ENCODE peak calls at places on chromosomes 3 and 15, in nine cellular contexts. T is adrenal gland, Y is coronary artery, R is fibroblast of villous mesenchyme, X is heart left ventricle, C is upper lobe of left lung, D is psoas muscle, N is HFF-Myc, E is AG10803. O is an unnamed sample.

GRCh38 chr15:79028411-79028964 is 62.1 kb downstream of the RASGRF1 start:
- DNase-seq in T (peak; percentile 46), Y (no peak), R (peak; percentile 33), X (no peak), C (no peak), D (no peak), N (no peak), E (peak; percentile 6), O (peak; percentile 14)

GRCh38 chr15:75904241-75904631 is 558 bp downstream of the FBXO22 start:
- DNase-seq in T (no peak), Y (no peak), R (peak; percentile 52), X (peak; percentile 18), C (peak; percentile 23), D (no peak), N (no peak), E (peak; percentile 40), O (peak; percentile 34)

GRCh38 chr3:138362536-138362935 is 14.2 kb downstream of the MRAS start:
- DNase-seq in T (no peak), Y (no peak), R (no peak), X (no peak), C (no peak), D (no peak), N (no peak), E (no peak), O (no peak)

GRCh38 chr15:44738340-44738984 is 2.1 kb downstream of the TRIM69 start:
- DNase-seq in T (no peak), Y (no peak), R (peak; percentile 77), X (no peak), C (no peak), D (no peak), N (no peak), E (peak; percentile 65), O (peak; percentile 67)

GRCh38 chr3:28994161-28994905 is 286.5 kb upstream of the RBMS3 start:
- DNase-seq in T (no peak), Y (no peak), R (no peak), X (no peak), C (no peak), D (no peak), N (no peak), E (no peak), O (no peak)

GRCh38 chr3:86995537-86995936 is 4.6 kb upstream of the VGLL3 start:
- DNase-seq in T (no peak), Y (no peak), R (peak; percentile 84), X (no peak), C (no peak), D (no peak), N (no peak), E (peak; percentile 94), O (peak; percentile 86)

GRCh38 chr3:49131040-49131439 is 1.8 kb downstream of the LAMB2 start:
- DNase-seq in T (no peak), Y (no peak), R (no peak), X (no peak), C (no peak), D (no peak), N (no peak), E (no peak), O (no peak)

GRCh38 chr15:73950479-73951043 is 24.3 kb downstream of the LOXL1 start:
- DNase-seq in T (no peak), Y (no peak), R (no peak), X (no peak), C (no peak), D (peak; percentile 48), N (no peak), E (no peak), O (no peak)

DNA sequence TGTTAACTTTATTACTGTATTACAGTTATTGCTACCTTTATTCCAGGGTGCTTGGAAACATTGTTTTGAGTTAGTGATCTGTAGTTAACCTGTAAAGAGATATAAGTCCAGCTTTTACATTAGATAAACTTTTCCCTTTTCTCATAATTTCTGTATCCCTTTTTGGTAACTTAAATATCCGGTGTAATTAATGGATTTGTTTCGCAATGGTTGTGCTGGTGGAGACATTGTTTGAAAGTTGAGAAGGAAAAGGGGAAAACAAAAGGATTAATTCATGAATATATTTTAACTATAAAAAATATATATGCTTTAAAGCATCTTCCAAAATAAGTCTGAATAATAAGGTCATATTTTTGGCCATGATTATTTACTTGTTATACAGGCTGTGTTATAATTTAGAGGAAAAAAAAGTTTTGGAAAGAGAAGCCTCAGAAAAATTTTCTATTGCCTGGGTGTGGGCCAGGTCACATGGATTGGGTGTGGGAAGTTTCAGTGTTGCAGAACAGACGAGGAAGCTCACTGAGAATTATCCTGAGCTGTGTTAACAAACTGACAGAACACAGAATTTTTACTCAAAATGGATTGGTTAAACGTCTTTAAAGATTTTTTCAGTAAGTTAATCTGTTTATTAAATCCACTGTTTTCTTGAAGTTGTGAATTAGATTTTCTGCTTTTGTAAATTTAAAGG is 27.7 kb upstream of the IL20RB start:
- DNase-seq in T (peak; percentile 40), Y (no peak), R (peak; percentile 72), X (peak; percentile 68), C (peak; percentile 39), D (peak; percentile 63), N (no peak), E (peak; percentile 40), O (peak; percentile 15)
- H3K4me3 ChIP-seq in T (no peak overlapping the region), Y (no peak overlapping the region), R (no peak overlapping the region), X (peak overlapping the region; percentile 8), C (peak overlapping the region; percentile 28), D (peak overlapping the region; percentile 47), N (no peak overlapping the region), E (no peak overlapping the region), O (no peak overlapping the region)

GRCh38 chr3:7074217-7074616 is 213.3 kb downstream of the GRM7 start:
- DNase-seq in T (no peak), Y (no peak), R (no peak), X (no peak), C (no peak), D (no peak), N (no peak), E (no peak), O (no peak)

GRCh38 chr3:7075120-7075519 is 214.2 kb downstream of the GRM7 start:
- DNase-seq in T (no peak), Y (no peak), R (no peak), X (no peak), C (no peak), D (no peak), N (no peak), E (no peak), O (no peak)

GRCh38 chr3:7070461-7070860 is 209.5 kb downstream of the GRM7 start:
- DNase-seq in T (no peak), Y (no peak), R (no peak), X (no peak), C (no peak), D (no peak), N (no peak), E (no peak), O (no peak)

DNA sequence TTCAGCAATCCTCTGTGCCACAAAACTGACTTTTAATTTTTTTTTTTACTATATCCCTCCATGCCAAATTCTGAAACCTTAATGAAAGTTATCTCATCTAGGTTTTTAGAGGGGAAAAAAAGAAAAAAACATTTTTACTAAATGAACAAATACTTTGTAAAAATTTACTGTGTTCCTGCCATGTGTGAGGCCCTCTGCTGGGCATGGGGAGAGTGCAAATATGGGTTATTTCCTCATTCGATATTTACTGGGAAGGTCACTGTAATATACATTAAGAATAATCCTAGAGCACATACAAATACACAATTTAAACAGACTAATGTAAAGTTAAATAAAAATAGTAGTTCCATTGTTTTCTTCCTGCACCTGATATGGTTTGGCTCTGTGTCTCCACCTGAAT is 215.0 kb downstream of the GRM7 start:
- DNase-seq in T (no peak), Y (no peak), R (no peak), X (no peak), C (no peak), D (no peak), N (no peak), E (no peak), O (no peak)
- TF ChIP-seq CTCF in T (no peak), Y (no peak), R (no peak), X (no peak), C (no peak), D (no peak), N (no peak), E (no peak), O (peak; percentile 37)

GRCh38 chr3:126473292-126474168 is 2.2 kb downstream of the ZXDC start:
- DNase-seq in T (no peak), Y (no peak), R (no peak), X (no peak), C (no peak), D (peak; percentile 14), N (no peak), E (no peak), O (no peak)

GRCh38 chr3:126475411-126476114 is at the start of gene ZXDC:
- DNase-seq in T (peak; percentile 97), Y (peak; percentile 96), R (peak; percentile 94), X (peak; percentile 96), C (peak; percentile 96), D (peak; percentile 98), N (peak; percentile 71), E (peak; percentile 93), O (peak; percentile 91)

GRCh38 chr3:126474498-126475410 is 937 bp downstream of the ZXDC start:
- DNase-seq in T (peak; percentile 61), Y (peak; percentile 82), R (peak; percentile 48), X (peak; percentile 40), C (peak; percentile 64), D (peak; percentile 79), N (no peak), E (peak; percentile 37), O (peak; percentile 51)

GRCh38 chr3:126469479-126469878 is 6.2 kb downstream of the ZXDC start:
- DNase-seq in T (no peak), Y (peak; percentile 49), R (no peak), X (no peak), C (peak; percentile 81), D (peak; percentile 40), N (no peak), E (no peak), O (no peak)

DNA sequence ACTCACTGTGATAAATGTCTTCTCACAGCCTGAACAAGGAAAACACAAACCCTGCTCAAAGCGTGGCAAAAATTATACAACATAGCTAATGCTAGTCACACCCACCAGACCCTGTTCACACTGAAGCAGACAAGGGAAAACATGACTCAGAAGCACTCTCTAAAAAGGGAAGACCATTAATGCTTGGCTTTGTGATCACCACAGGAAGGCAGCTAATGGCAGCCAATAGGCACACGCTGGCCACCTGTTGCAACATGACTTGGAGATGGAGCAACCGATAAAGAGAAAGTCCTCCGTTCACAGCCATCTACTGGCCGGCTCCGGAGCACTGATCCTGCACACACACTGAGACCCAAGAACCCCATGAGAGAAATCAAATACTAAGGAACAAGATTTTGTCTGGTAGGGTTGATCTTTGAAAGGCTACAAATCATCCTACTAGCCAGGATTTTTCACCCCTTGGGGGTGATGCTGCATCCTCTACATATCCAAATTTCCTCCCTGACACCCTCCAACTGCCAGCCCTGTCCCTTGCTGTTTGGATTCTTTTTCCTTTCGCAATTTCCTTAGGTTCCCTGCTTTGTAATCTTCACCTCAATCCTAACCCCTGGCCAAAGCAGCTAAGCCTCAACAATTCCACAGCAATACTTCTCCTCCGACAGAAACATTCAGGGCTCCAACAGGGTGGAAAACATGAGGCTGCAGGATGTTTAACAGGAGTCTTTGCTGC is 3.2 kb downstream of the ZXDC start:
- DNase-seq in T (peak; percentile 53), Y (no peak), R (peak; percentile 95), X (no peak), C (peak; percentile 93), D (peak; percentile 92), N (peak; percentile 61), E (peak; percentile 96), O (peak; percentile 87)
- H3K4me3 ChIP-seq in T (no peak overlapping the region), Y (peak overlapping the region; percentile 82), R (peak overlapping the region; percentile 21), X (no peak overlapping the region), C (peak overlapping the region; percentile 2), D (peak overlapping the region; percentile 87), N (peak overlapping the region; percentile 82), E (peak overlapping the region; percentile 42), O (peak overlapping the region; percentile 6)

DNA sequence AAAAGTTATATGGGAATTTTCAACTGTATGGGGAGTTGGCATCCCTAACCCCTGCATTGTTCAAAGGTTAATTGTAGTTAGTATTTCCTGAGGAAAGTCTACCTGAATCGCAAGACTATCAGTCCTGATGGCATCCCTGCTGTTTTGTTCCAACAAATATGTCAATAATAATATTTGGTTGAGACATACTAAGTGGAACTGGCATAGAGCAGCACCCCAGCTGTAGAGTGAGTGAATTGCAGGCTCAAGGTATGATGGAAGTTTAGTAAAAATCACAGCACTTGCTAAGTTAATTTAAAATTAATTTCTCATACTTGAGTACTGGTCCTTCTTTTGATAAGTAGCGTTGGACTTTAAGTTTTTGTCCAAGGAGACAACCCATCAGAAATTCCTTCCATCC is 18.0 kb upstream of the COMMD2 start:
- DNase-seq in T (no peak), Y (no peak), R (no peak), X (no peak), C (no peak), D (no peak), N (no peak), E (no peak), O (no peak)
- TF ChIP-seq CTCF in T (no peak), Y (no peak), R (peak; percentile 12), X (no peak), C (no peak), D (no peak), N (no peak), E (no peak), O (peak; percentile 28)

O was measured in astrocyte of the spinal cord.